ENCODE peak calls at places on chromosomes 2 and 18, in seven cellular contexts. One of them, this sample, is unnamed.

GRCh38 chr2:17289669-17290068 is 228.6 kb downstream of the RAD51AP2 start:
- DNase-seq in IMR-90: no peak
- DNase-seq in cardiac muscle cell: no peak
- DNase-seq in Peyer's patch: no peak
- DNase-seq in mesendoderm: no peak
- DNase-seq in lower lobe of right lung: no peak
- DNase-seq in lung: no peak
- DNase-seq in this sample: no peak

GRCh38 chr2:238441262-238442114 is 14.8 kb downstream of the ASB1 start:
- DNase-seq in IMR-90: peak; percentile 22
- DNase-seq in cardiac muscle cell: no peak
- DNase-seq in Peyer's patch: no peak
- DNase-seq in mesendoderm: no peak
- DNase-seq in lower lobe of right lung: no peak
- DNase-seq in lung: no peak
- DNase-seq in this sample: no peak

GRCh38 chr18:493974-494601 is 6.4 kb downstream of the COLEC12 start:
- DNase-seq in IMR-90: peak; percentile 54
- DNase-seq in cardiac muscle cell: no peak
- DNase-seq in Peyer's patch: no peak
- DNase-seq in mesendoderm: peak; percentile 59
- DNase-seq in lower lobe of right lung: no peak
- DNase-seq in lung: no peak
- DNase-seq in this sample: no peak

GRCh38 chr2:191643425-191643824 is 34.5 kb upstream of the NABP1 start:
- DNase-seq in IMR-90: no peak
- DNase-seq in cardiac muscle cell: peak; percentile 23
- DNase-seq in Peyer's patch: peak; percentile 82
- DNase-seq in mesendoderm: no peak
- DNase-seq in lower lobe of right lung: no peak
- DNase-seq in lung: no peak
- DNase-seq in this sample: peak; percentile 50

GRCh38 chr2:181946444-181947127 is 39.1 kb upstream of the PPP1R1C start:
- DNase-seq in IMR-90: no peak
- DNase-seq in cardiac muscle cell: no peak
- DNase-seq in Peyer's patch: no peak
- DNase-seq in mesendoderm: no peak
- DNase-seq in lower lobe of right lung: no peak
- DNase-seq in lung: no peak
- DNase-seq in this sample: no peak

GRCh38 chr2:204027105-204027504 is 90.5 kb downstream of the ICOS start:
- DNase-seq in IMR-90: peak; percentile 13
- DNase-seq in cardiac muscle cell: no peak
- DNase-seq in Peyer's patch: no peak
- DNase-seq in mesendoderm: no peak
- DNase-seq in lower lobe of right lung: no peak
- DNase-seq in lung: no peak
- DNase-seq in this sample: no peak

GRCh38 chr2:106575955-106576354 is 88.8 kb downstream of the CD8B2 start:
- DNase-seq in IMR-90: peak; percentile 56
- DNase-seq in cardiac muscle cell: peak; percentile 57
- DNase-seq in Peyer's patch: no peak
- DNase-seq in mesendoderm: peak; percentile 96
- DNase-seq in lower lobe of right lung: no peak
- DNase-seq in lung: no peak
- DNase-seq in this sample: no peak

GRCh38 chr2:55425449-55425848 is 5.8 kb upstream of the CCDC88A start:
- DNase-seq in IMR-90: peak; percentile 94
- DNase-seq in cardiac muscle cell: no peak
- DNase-seq in Peyer's patch: no peak
- DNase-seq in mesendoderm: no peak
- DNase-seq in lower lobe of right lung: no peak
- DNase-seq in lung: no peak
- DNase-seq in this sample: no peak

GRCh38 chr18:72675394-72675793 is 131.3 kb upstream of the CBLN2 start:
- DNase-seq in IMR-90: no peak
- DNase-seq in cardiac muscle cell: peak; percentile 71
- DNase-seq in Peyer's patch: no peak
- DNase-seq in mesendoderm: peak; percentile 96
- DNase-seq in lower lobe of right lung: no peak
- DNase-seq in lung: no peak
- DNase-seq in this sample: no peak

GRCh38 chr2:237614151-237614720 is 13.2 kb upstream of the LRRFIP1 start:
- DNase-seq in IMR-90: peak; percentile 52
- DNase-seq in cardiac muscle cell: peak; percentile 80
- DNase-seq in Peyer's patch: no peak
- DNase-seq in mesendoderm: peak; percentile 100
- DNase-seq in lower lobe of right lung: no peak
- DNase-seq in lung: peak; percentile 57
- DNase-seq in this sample: no peak

GRCh38 chr2:58155160-58155778 is 85.9 kb downstream of the FANCL start:
- DNase-seq in IMR-90: no peak
- DNase-seq in cardiac muscle cell: peak; percentile 2
- DNase-seq in Peyer's patch: no peak
- DNase-seq in mesendoderm: no peak
- DNase-seq in lower lobe of right lung: no peak
- DNase-seq in lung: no peak
- DNase-seq in this sample: no peak

GRCh38 chr2:100857915-100858314 is 38.0 kb downstream of the NPAS2 start:
- DNase-seq in IMR-90: peak; percentile 95
- DNase-seq in cardiac muscle cell: no peak
- DNase-seq in Peyer's patch: no peak
- DNase-seq in mesendoderm: no peak
- DNase-seq in lower lobe of right lung: no peak
- DNase-seq in lung: no peak
- DNase-seq in this sample: no peak

GRCh38 chr2:54981409-54981808 is 68.8 kb downstream of the RTN4 start:
- DNase-seq in IMR-90: no peak
- DNase-seq in cardiac muscle cell: no peak
- DNase-seq in Peyer's patch: no peak
- DNase-seq in mesendoderm: no peak
- DNase-seq in lower lobe of right lung: no peak
- DNase-seq in lung: no peak
- DNase-seq in this sample: no peak

GRCh38 chr2:54634564-54635511 is 88.6 kb upstream of the EML6 start:
- DNase-seq in IMR-90: peak; percentile 84
- DNase-seq in cardiac muscle cell: no peak
- DNase-seq in Peyer's patch: peak; percentile 59
- DNase-seq in mesendoderm: peak; percentile 63
- DNase-seq in lower lobe of right lung: no peak
- DNase-seq in lung: no peak
- DNase-seq in this sample: no peak

GRCh38 chr2:158926478-158926948 is 41.9 kb upstream of the TANC1 start:
- DNase-seq in IMR-90: peak; percentile 78
- DNase-seq in cardiac muscle cell: no peak
- DNase-seq in Peyer's patch: no peak
- DNase-seq in mesendoderm: no peak
- DNase-seq in lower lobe of right lung: no peak
- DNase-seq in lung: no peak
- DNase-seq in this sample: no peak

GRCh38 chr2:217484046-217484445 is 518.7 kb downstream of the TNS1 start:
- DNase-seq in IMR-90: no peak
- DNase-seq in cardiac muscle cell: no peak
- DNase-seq in Peyer's patch: no peak
- DNase-seq in mesendoderm: no peak
- DNase-seq in lower lobe of right lung: no peak
- DNase-seq in lung: no peak
- DNase-seq in this sample: no peak

GRCh38 chr2:120398051-120398960 is 52.4 kb downstream of the INHBB start:
- DNase-seq in IMR-90: peak; percentile 58
- DNase-seq in cardiac muscle cell: no peak
- DNase-seq in Peyer's patch: no peak
- DNase-seq in mesendoderm: no peak
- DNase-seq in lower lobe of right lung: no peak
- DNase-seq in lung: no peak
- DNase-seq in this sample: no peak

GRCh38 chr18:48994044-48994651 is 43.4 kb upstream of the SMAD7 start:
- DNase-seq in IMR-90: peak; percentile 83
- DNase-seq in cardiac muscle cell: no peak
- DNase-seq in Peyer's patch: no peak
- DNase-seq in mesendoderm: no peak
- DNase-seq in lower lobe of right lung: peak; percentile 77
- DNase-seq in lung: no peak
- DNase-seq in this sample: no peak

GRCh38 chr2:231306791-231307440 is 88.6 kb upstream of the B3GNT7 start:
- DNase-seq in IMR-90: no peak
- DNase-seq in cardiac muscle cell: no peak
- DNase-seq in Peyer's patch: no peak
- DNase-seq in mesendoderm: peak; percentile 28
- DNase-seq in lower lobe of right lung: peak; percentile 68
- DNase-seq in lung: peak; percentile 71
- DNase-seq in this sample: peak; percentile 58

GRCh38 chr2:231312066-231312465 is 83.4 kb upstream of the B3GNT7 start:
- DNase-seq in IMR-90: no peak
- DNase-seq in cardiac muscle cell: no peak
- DNase-seq in Peyer's patch: no peak
- DNase-seq in mesendoderm: no peak
- DNase-seq in lower lobe of right lung: no peak
- DNase-seq in lung: no peak
- DNase-seq in this sample: no peak

GRCh38 chr2:231305221-231305620 is 90.3 kb upstream of the B3GNT7 start:
- DNase-seq in IMR-90: no peak
- DNase-seq in cardiac muscle cell: no peak
- DNase-seq in Peyer's patch: no peak
- DNase-seq in mesendoderm: no peak
- DNase-seq in lower lobe of right lung: no peak
- DNase-seq in lung: peak; percentile 6
- DNase-seq in this sample: no peak

GRCh38 chr2:231308219-231308618 is 87.3 kb upstream of the B3GNT7 start:
- DNase-seq in IMR-90: no peak
- DNase-seq in cardiac muscle cell: no peak
- DNase-seq in Peyer's patch: no peak
- DNase-seq in mesendoderm: no peak
- DNase-seq in lower lobe of right lung: no peak
- DNase-seq in lung: no peak
- DNase-seq in this sample: no peak

DNA sequence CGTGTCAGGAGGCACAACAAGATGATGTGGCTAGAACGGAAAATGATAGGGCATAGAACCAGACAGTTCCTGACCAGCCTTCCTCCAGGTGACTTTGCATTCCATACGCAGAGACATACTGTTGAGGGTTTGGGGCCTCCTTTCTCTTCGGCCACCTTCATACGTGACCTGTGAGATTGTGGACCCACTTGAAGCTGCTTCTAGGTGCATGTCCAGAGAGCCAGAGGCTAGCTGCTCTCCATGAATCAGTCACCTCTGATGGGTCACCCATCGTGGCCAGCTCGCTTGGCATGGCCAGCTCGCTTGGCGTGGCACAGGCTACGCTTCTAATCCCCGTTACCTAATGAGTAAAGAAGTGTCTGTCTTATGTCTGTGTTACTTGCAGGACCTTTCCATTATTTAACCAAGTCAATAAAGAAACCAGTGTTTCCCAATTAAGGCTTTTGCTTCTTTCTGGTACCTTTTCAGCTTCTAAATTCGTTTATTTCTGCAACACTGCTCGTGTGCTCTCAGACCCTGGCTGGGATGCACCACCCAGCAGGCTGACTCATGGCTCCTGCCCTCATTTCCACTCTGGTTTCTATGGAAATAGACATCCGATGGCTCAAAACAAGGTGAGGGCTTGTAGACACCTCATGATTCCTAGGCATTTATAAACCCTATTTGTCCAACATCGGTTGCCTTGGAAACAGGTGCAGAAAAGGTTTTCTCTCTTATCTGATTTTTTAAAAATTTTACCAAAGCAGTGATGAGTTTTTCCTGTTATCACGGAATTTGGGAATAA is 86.7 kb upstream of the B3GNT7 start:
- DNase-seq in IMR-90: peak; percentile 48
- DNase-seq in cardiac muscle cell: no peak
- DNase-seq in Peyer's patch: no peak
- DNase-seq in mesendoderm: peak; percentile 78
- DNase-seq in lower lobe of right lung: no peak
- DNase-seq in lung: no peak
- DNase-seq in this sample: no peak
- H3K4me1 ChIP-seq in IMR-90: no peaks in the 10 kb centered on the region
- H3K4me1 ChIP-seq in cardiac muscle cell: no peaks in the 10 kb centered on the region
- H3K4me1 ChIP-seq in Peyer's patch: no peaks in the 10 kb centered on the region
- H3K4me1 ChIP-seq in mesendoderm: peaks cover 4% of the 10 kb centered on the region
- H3K4me1 ChIP-seq in lower lobe of right lung: no peaks in the 10 kb centered on the region
- H3K4me1 ChIP-seq in lung: peaks cover 4% of the 10 kb centered on the region
- H3K4me1 ChIP-seq in this sample: no peaks in the 10 kb centered on the region

DNA sequence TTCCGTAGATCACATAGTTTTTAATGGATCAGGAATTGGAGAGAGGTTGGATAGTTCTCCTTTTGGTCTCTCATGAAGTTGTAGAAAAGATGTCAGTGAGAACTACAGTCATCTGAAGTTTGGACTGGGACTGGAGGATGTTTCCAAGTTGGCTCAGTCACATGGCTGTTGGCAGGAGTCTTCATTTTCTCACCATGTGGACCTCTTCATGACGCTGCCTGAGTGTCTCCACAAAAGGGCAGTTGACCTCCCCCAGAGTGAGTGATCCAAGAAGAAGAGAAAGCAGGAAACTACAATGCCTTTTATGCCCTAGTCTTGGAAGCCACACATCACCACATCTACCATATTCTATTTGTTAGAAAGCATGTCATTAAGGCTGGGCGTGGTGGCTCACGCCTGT is 171.7 kb downstream of the EPHA4 start:
- DNase-seq in IMR-90: no peak
- DNase-seq in cardiac muscle cell: no peak
- DNase-seq in Peyer's patch: no peak
- DNase-seq in mesendoderm: no peak
- DNase-seq in lower lobe of right lung: no peak
- DNase-seq in lung: no peak
- DNase-seq in this sample: no peak
- H3K27me3 ChIP-seq in IMR-90: no peaks in the 10 kb centered on the region
- H3K27me3 ChIP-seq in cardiac muscle cell: no peaks in the 10 kb centered on the region
- H3K27me3 ChIP-seq in Peyer's patch: no peaks in the 10 kb centered on the region
- H3K27me3 ChIP-seq in mesendoderm: no peaks in the 10 kb centered on the region
- H3K27me3 ChIP-seq in lower lobe of right lung: no peaks in the 10 kb centered on the region
- H3K27me3 ChIP-seq in lung: no peaks in the 10 kb centered on the region
- H3K27me3 ChIP-seq in this sample: no peaks in the 10 kb centered on the region

DNA sequence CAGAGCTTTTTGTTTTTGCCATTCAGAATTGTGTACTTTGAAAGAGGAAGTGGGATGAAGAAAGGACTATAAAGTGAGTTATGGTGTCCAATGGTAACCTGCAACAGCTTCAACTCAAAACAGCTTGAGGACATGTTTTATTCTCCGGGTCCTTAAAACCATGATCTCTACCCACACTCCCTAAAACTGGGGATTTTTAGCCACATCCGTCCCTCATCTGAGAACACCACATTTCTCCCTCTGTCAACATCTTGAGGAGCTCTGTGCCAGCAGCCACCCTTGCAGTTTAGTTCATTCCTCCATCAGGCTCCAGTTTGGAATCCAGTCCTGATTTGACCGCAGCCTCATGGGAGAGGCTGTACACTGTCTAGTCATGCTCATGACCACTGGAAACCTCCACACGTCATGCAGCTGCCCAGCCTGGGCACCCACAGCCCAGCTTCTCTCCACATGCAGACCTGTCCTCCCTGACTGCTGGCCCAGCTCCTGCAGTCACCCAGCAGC is 62.6 kb downstream of the C18orf63 start:
- DNase-seq in IMR-90: no peak
- DNase-seq in cardiac muscle cell: no peak
- DNase-seq in Peyer's patch: peak; percentile 63
- DNase-seq in mesendoderm: no peak
- DNase-seq in lower lobe of right lung: no peak
- DNase-seq in lung: peak; percentile 29
- DNase-seq in this sample: peak; percentile 10
- H3K4me1 ChIP-seq in IMR-90: no peaks in the 10 kb centered on the region
- H3K4me1 ChIP-seq in cardiac muscle cell: no peaks in the 10 kb centered on the region
- H3K4me1 ChIP-seq in Peyer's patch: no peaks in the 10 kb centered on the region
- H3K4me1 ChIP-seq in mesendoderm: no peaks in the 10 kb centered on the region
- H3K4me1 ChIP-seq in lower lobe of right lung: peaks cover 4% of the 10 kb centered on the region
- H3K4me1 ChIP-seq in lung: peaks cover 1% of the 10 kb centered on the region
- H3K4me1 ChIP-seq in this sample: no peaks in the 10 kb centered on the region

GRCh38 chr2:26846881-26847662 is 860 bp upstream of the DPYSL5 start:
- DNase-seq in IMR-90: no peak
- DNase-seq in cardiac muscle cell: no peak
- DNase-seq in Peyer's patch: no peak
- DNase-seq in mesendoderm: no peak
- DNase-seq in lower lobe of right lung: no peak
- DNase-seq in lung: no peak
- DNase-seq in this sample: no peak
- H3K27me3 ChIP-seq in IMR-90: peaks cover 82% of the 10 kb centered on the region
- H3K27me3 ChIP-seq in cardiac muscle cell: peaks cover 78% of the 10 kb centered on the region
- H3K27me3 ChIP-seq in Peyer's patch: peaks cover 38% of the 10 kb centered on the region
- H3K27me3 ChIP-seq in mesendoderm: peaks cover 43% of the 10 kb centered on the region
- H3K27me3 ChIP-seq in lower lobe of right lung: peaks cover 93% of the 10 kb centered on the region
- H3K27me3 ChIP-seq in lung: peaks cover 12% of the 10 kb centered on the region
- H3K27me3 ChIP-seq in this sample: peaks cover 72% of the 10 kb centered on the region